ENCODE peak calls at places on chromosomes 4 and X, in four cellular contexts. P is ELR, H is epithelial cell of esophagus, G is NCI-H82. V is an unnamed sample.

GRCh38 chr4:153490985-153491483 is 24.9 kb downstream of the TMEM131L start:
- DNase-seq in G (no peak), P (no peak), H (no peak), V (no peak)

GRCh38 chrX:26918633-26919032 is 544.5 kb downstream of the PPP4R3C start:
- DNase-seq in H (peak), G (peak), P (no peak), V (peak)

GRCh38 chr4:1116837-1117236 is 3.5 kb upstream of the RNF212 start:
- DNase-seq in P (no peak), G (no peak), H (no peak), V (no peak)

GRCh38 chr4:3783691-3784306 is 17.6 kb downstream of the ADRA2C start:
- DNase-seq in H (no peak), P (no peak), G (peak), V (no peak)

GRCh38 chrX:129642641-129643040 is 12.1 kb downstream of the APLN start:
- DNase-seq in H (peak), P (no peak), G (no peak), V (no peak)

GRCh38 chr4:154086247-154086646 is 297.4 kb upstream of the SFRP2 start:
- DNase-seq in H (no peak), P (no peak), G (no peak), V (no peak)

GRCh38 chr4:21226637-21227538 is 526.6 kb downstream of the PACRGL start:
- DNase-seq in G (no peak), P (no peak), H (no peak), V (no peak)

GRCh38 chr4:145852256-145852839 is 86.3 kb downstream of the ZNF827 start:
- DNase-seq in P (no peak), H (no peak), G (no peak), V (no peak)

GRCh38 chrX:1323315-1323714 is 13.3 kb upstream of the IL3RA start:
- DNase-seq in P (peak), H (no peak), G (peak), V (peak)

GRCh38 chr4:82851902-82852750 is 38.8 kb downstream of the SEC31A start:
- DNase-seq in H (peak), G (peak), P (peak), V (peak)

GRCh38 chrX:7059214-7059838 is 88.2 kb upstream of the STS start:
- DNase-seq in G (no peak), P (no peak), H (no peak), V (no peak)

GRCh38 chr4:8238515-8239053 is 31.0 kb upstream of the HTRA3 start:
- DNase-seq in H (no peak), G (peak), P (peak), V (no peak)

GRCh38 chr4:147924604-147925412 is 192.9 kb downstream of the ARHGAP10 start:
- DNase-seq in H (peak), P (peak), G (peak), V (no peak)

GRCh38 chr4:1028574-1029220 is 17.3 kb downstream of the FGFRL1 start:
- DNase-seq in G (no peak), P (no peak), H (no peak), V (no peak)

GRCh38 chr4:25786497-25787065 is 76.2 kb downstream of the SEL1L3 start:
- DNase-seq in G (no peak), P (peak), H (no peak), V (no peak)

GRCh38 chr4:17561195-17561909 is 15.6 kb upstream of the LAP3 start:
- DNase-seq in G (no peak), P (peak), H (peak), V (no peak)

GRCh38 chr4:134906404-134907023 is 704.9 kb upstream of the PABPC4L start:
- DNase-seq in H (peak), P (peak), G (peak), V (no peak)

GRCh38 chrX:97332963-97333362 is 449.3 kb downstream of the RPA4 start:
- DNase-seq in H (no peak), G (no peak), P (no peak), V (no peak)

GRCh38 chr4:99414401-99414800 is 20.7 kb downstream of the ADH7 start:
- DNase-seq in G (no peak), H (peak), P (no peak), V (no peak)

V was measured in GDM1.